ENCODE peak calls at places on chromosome 15, in ten cellular contexts. K, W, J, R, C, N, E, F, O and H are unnamed samples.

GRCh38 chr15:32029409-32029861 is 880 bp upstream of the CHRNA7 start:
- DNase-seq in K (peak; percentile 18), W (peak; percentile 44), J (no peak), R (no peak), C (peak; percentile 60), N (peak; percentile 16), E (no peak), F (peak; percentile 15), O (peak; percentile 47), H (peak; percentile 61)

GRCh38 chr15:69557340-69558137 is 104.9 kb downstream of the RPLP1 start:
- DNase-seq in K (peak; percentile 96), W (peak; percentile 61), J (peak; percentile 90), R (no peak), C (no peak), N (peak; percentile 96), E (no peak), F (no peak), O (no peak), H (peak; percentile 90)

GRCh38 chr15:77118787-77119410 is 48.0 kb upstream of the TSPAN3 start:
- DNase-seq in K (peak; percentile 52), W (peak; percentile 53), J (peak; percentile 59), R (no peak), C (peak; percentile 78), N (peak; percentile 90), E (peak; percentile 6), F (peak; percentile 74), O (peak; percentile 91), H (peak; percentile 49)

GRCh38 chr15:43190178-43190577 is 5.0 kb downstream of the CCNDBP1 start:
- DNase-seq in K (no peak), W (no peak), J (no peak), R (no peak), C (no peak), N (no peak), E (no peak), F (no peak), O (no peak), H (no peak)

GRCh38 chr15:100873029-100873677 is 6.5 kb upstream of the ALDH1A3 start:
- DNase-seq in K (peak; percentile 69), W (peak; percentile 69), J (peak; percentile 77), R (peak; percentile 19), C (peak; percentile 73), N (peak; percentile 95), E (peak; percentile 31), F (peak; percentile 83), O (peak; percentile 93), H (peak; percentile 82)

GRCh38 chr15:34889486-34889885 is 80.1 kb downstream of the AQR start:
- DNase-seq in K (no peak), W (no peak), J (no peak), R (no peak), C (no peak), N (no peak), E (no peak), F (no peak), O (no peak), H (no peak)

GRCh38 chr15:82393671-82394070 is 35.9 kb upstream of the GOLGA6L9 start:
- DNase-seq in K (no peak), W (no peak), J (no peak), R (no peak), C (no peak), N (no peak), E (no peak), F (no peak), O (no peak), H (no peak)

GRCh38 chr15:90706394-90707327 is 10.5 kb upstream of the BLM start:
- DNase-seq in K (peak; percentile 57), W (peak; percentile 94), J (no peak), R (no peak), C (no peak), N (no peak), E (no peak), F (no peak), O (no peak), H (peak; percentile 42)

GRCh38 chr15:70650567-70650966 is 112.8 kb downstream of the UACA start:
- DNase-seq in K (no peak), W (no peak), J (no peak), R (no peak), C (no peak), N (no peak), E (no peak), F (no peak), O (no peak), H (no peak)

GRCh38 chr15:99100245-99101173 is 4.4 kb upstream of the SYNM start:
- DNase-seq in K (peak; percentile 59), W (peak; percentile 83), J (no peak), R (peak; percentile 40), C (peak; percentile 74), N (peak; percentile 83), E (peak; percentile 18), F (peak; percentile 54), O (peak; percentile 62), H (peak; percentile 84)

GRCh38 chr15:91942676-91943417 is 89.3 kb downstream of the SLCO3A1 start:
- DNase-seq in K (peak; percentile 43), W (peak; percentile 17), J (peak; percentile 86), R (peak; percentile 52), C (peak; percentile 69), N (peak; percentile 60), E (no peak), F (peak; percentile 21), O (peak; percentile 83), H (no peak)

GRCh38 chr15:47577476-47577875 is 139.8 kb upstream of the SEMA6D start:
- DNase-seq in K (no peak), W (no peak), J (no peak), R (no peak), C (no peak), N (no peak), E (no peak), F (no peak), O (peak; percentile 32), H (no peak)

GRCh38 chr15:58546635-58547627 is 115.1 kb downstream of the LIPC start:
- DNase-seq in K (no peak), W (no peak), J (peak; percentile 52), R (no peak), C (no peak), N (peak; percentile 45), E (no peak), F (no peak), O (no peak), H (no peak)

GRCh38 chr15:75203908-75204263 is 2.2 kb downstream of the C15orf39 start:
- DNase-seq in K (no peak), W (no peak), J (no peak), R (no peak), C (no peak), N (peak; percentile 27), E (no peak), F (peak; percentile 49), O (no peak), H (no peak)

GRCh38 chr15:56241374-56242085 is 2.1 kb downstream of the RFX7 start:
- DNase-seq in K (no peak), W (no peak), J (no peak), R (no peak), C (no peak), N (no peak), E (no peak), F (peak; percentile 11), O (peak; percentile 20), H (peak; percentile 11)